ENCODE peak calls at places on chromosomes 16 and 17, in eight cellular contexts. One of them, this sample, is unnamed.

GRCh38 chr17:51799981-51800380 is 358.5 kb downstream of the CA10 start:
- DNase-seq in mucosa of gallbladder: no peak
- DNase-seq in IMR-90: no peak
- DNase-seq in HFFc6: no peak
- DNase-seq in caudate nucleus: no peak
- DNase-seq in NCI-H345: no peak
- DNase-seq in foreskin fibroblast: no peak
- DNase-seq in left colon: no peak
- DNase-seq in this sample: no peak

GRCh38 chr16:728131-728889 is 1.4 kb downstream of the HAGHL start:
- DNase-seq in mucosa of gallbladder: peak
- DNase-seq in IMR-90: peak
- DNase-seq in HFFc6: peak
- DNase-seq in caudate nucleus: peak
- DNase-seq in NCI-H345: peak
- DNase-seq in foreskin fibroblast: peak
- DNase-seq in left colon: peak
- DNase-seq in this sample: no peak

GRCh38 chr16:23520500-23520899 is 10.2 kb upstream of the GGA2 start:
- DNase-seq in mucosa of gallbladder: no peak
- DNase-seq in IMR-90: no peak
- DNase-seq in HFFc6: no peak
- DNase-seq in caudate nucleus: no peak
- DNase-seq in NCI-H345: no peak
- DNase-seq in foreskin fibroblast: no peak
- DNase-seq in left colon: no peak
- DNase-seq in this sample: no peak

GRCh38 chr17:77404812-77405581 is 264.2 kb downstream of the SEC14L1 start:
- DNase-seq in mucosa of gallbladder: peak
- DNase-seq in IMR-90: peak
- DNase-seq in HFFc6: peak
- DNase-seq in caudate nucleus: no peak
- DNase-seq in NCI-H345: no peak
- DNase-seq in foreskin fibroblast: peak
- DNase-seq in left colon: peak
- DNase-seq in this sample: no peak

GRCh38 chr16:3173892-3174617 is 13.9 kb upstream of the OR1F1 start:
- DNase-seq in mucosa of gallbladder: no peak
- DNase-seq in IMR-90: no peak
- DNase-seq in HFFc6: no peak
- DNase-seq in caudate nucleus: no peak
- DNase-seq in NCI-H345: peak
- DNase-seq in foreskin fibroblast: peak
- DNase-seq in left colon: no peak
- DNase-seq in this sample: peak

GRCh38 chr16:75244844-75245758 is 6.3 kb downstream of the BCAR1 start:
- DNase-seq in mucosa of gallbladder: peak
- DNase-seq in IMR-90: peak
- DNase-seq in HFFc6: peak
- DNase-seq in caudate nucleus: peak
- DNase-seq in NCI-H345: no peak
- DNase-seq in foreskin fibroblast: peak
- DNase-seq in left colon: peak
- DNase-seq in this sample: peak

GRCh38 chr17:1091885-1092284 is 87.9 kb downstream of the ABR start:
- DNase-seq in mucosa of gallbladder: no peak
- DNase-seq in IMR-90: no peak
- DNase-seq in HFFc6: no peak
- DNase-seq in caudate nucleus: no peak
- DNase-seq in NCI-H345: no peak
- DNase-seq in foreskin fibroblast: no peak
- DNase-seq in left colon: no peak
- DNase-seq in this sample: no peak

GRCh38 chr17:50260501-50260911 is 13.8 kb upstream of the TMEM92 start:
- DNase-seq in mucosa of gallbladder: no peak
- DNase-seq in IMR-90: no peak
- DNase-seq in HFFc6: no peak
- DNase-seq in caudate nucleus: no peak
- DNase-seq in NCI-H345: no peak
- DNase-seq in foreskin fibroblast: no peak
- DNase-seq in left colon: no peak
- DNase-seq in this sample: no peak

GRCh38 chr16:89413811-89414585 is 76.4 kb downstream of the ANKRD11 start:
- DNase-seq in mucosa of gallbladder: no peak
- DNase-seq in IMR-90: no peak
- DNase-seq in HFFc6: no peak
- DNase-seq in caudate nucleus: no peak
- DNase-seq in NCI-H345: no peak
- DNase-seq in foreskin fibroblast: no peak
- DNase-seq in left colon: no peak
- DNase-seq in this sample: no peak

GRCh38 chr16:75193730-75194444 is 13.1 kb downstream of the CTRB2 start:
- DNase-seq in mucosa of gallbladder: no peak
- DNase-seq in IMR-90: no peak
- DNase-seq in HFFc6: no peak
- DNase-seq in caudate nucleus: no peak
- DNase-seq in NCI-H345: no peak
- DNase-seq in foreskin fibroblast: no peak
- DNase-seq in left colon: no peak
- DNase-seq in this sample: no peak

GRCh38 chr16:70577256-70577698 is 53.7 kb downstream of the SF3B3 start:
- DNase-seq in mucosa of gallbladder: no peak
- DNase-seq in IMR-90: peak
- DNase-seq in HFFc6: peak
- DNase-seq in caudate nucleus: no peak
- DNase-seq in NCI-H345: no peak
- DNase-seq in foreskin fibroblast: peak
- DNase-seq in left colon: no peak
- DNase-seq in this sample: no peak